ENCODE peak calls at places on chromosomes 1 and 21, in four cellular contexts. One of them, this sample, is unnamed.
A peak's percentile ranks its signal among the peaks of the same experiment; 100 is the strongest.

GRCh38 chr1:24362982-24363614 is 43.9 kb downstream of the GRHL3 start:
- DNase-seq in hepatocyte: peak; percentile 37
- DNase-seq in Karpas-422: no peak
- DNase-seq in neural crest cell: no peak
- DNase-seq in this sample: no peak

GRCh38 chr1:201625711-201626300 is 86.9 kb downstream of the NAV1 start:
- DNase-seq in hepatocyte: no peak
- DNase-seq in Karpas-422: no peak
- DNase-seq in neural crest cell: no peak
- DNase-seq in this sample: no peak

GRCh38 chr1:8666394-8667167 is 150.9 kb downstream of the RERE start:
- DNase-seq in hepatocyte: no peak
- DNase-seq in Karpas-422: peak; percentile 59
- DNase-seq in neural crest cell: no peak
- DNase-seq in this sample: no peak

GRCh38 chr1:243246916-243247315 is 8.2 kb downstream of the CEP170 start:
- DNase-seq in hepatocyte: no peak
- DNase-seq in Karpas-422: peak; percentile 64
- DNase-seq in neural crest cell: no peak
- DNase-seq in this sample: no peak

GRCh38 chr1:220691039-220691684 is 999 bp downstream of the C1orf115 start:
- DNase-seq in hepatocyte: peak; percentile 56
- DNase-seq in Karpas-422: no peak
- DNase-seq in neural crest cell: no peak
- DNase-seq in this sample: no peak

GRCh38 chr21:42737969-42738590 is 84.7 kb downstream of the PDE9A start:
- DNase-seq in hepatocyte: peak; percentile 65
- DNase-seq in Karpas-422: no peak
- DNase-seq in neural crest cell: no peak
- DNase-seq in this sample: no peak

GRCh38 chr1:44842763-44843655 is at the start of gene PTCH2:
- DNase-seq in hepatocyte: peak; percentile 90
- DNase-seq in Karpas-422: no peak
- DNase-seq in neural crest cell: peak; percentile 89
- DNase-seq in this sample: peak; percentile 67

GRCh38 chr1:109816975-109817535 is 53.3 kb upstream of the EPS8L3 start:
- DNase-seq in hepatocyte: no peak
- DNase-seq in Karpas-422: no peak
- DNase-seq in neural crest cell: no peak
- DNase-seq in this sample: no peak

GRCh38 chr1:110114784-110115183 is 2.5 kb downstream of the UBL4B start:
- DNase-seq in hepatocyte: no peak
- DNase-seq in Karpas-422: no peak
- DNase-seq in neural crest cell: no peak
- DNase-seq in this sample: no peak

GRCh38 chr21:26686705-26687104 is 113.6 kb upstream of the CYYR1 start:
- DNase-seq in hepatocyte: no peak
- DNase-seq in Karpas-422: no peak
- DNase-seq in neural crest cell: no peak
- DNase-seq in this sample: no peak

GRCh38 chr1:11850121-11850520 is 2.5 kb upstream of the NPPA start:
- DNase-seq in hepatocyte: no peak
- DNase-seq in Karpas-422: no peak
- DNase-seq in neural crest cell: no peak
- DNase-seq in this sample: no peak